ENCODE peak calls at places on chromosomes 16 and 17, in six cellular contexts. W is IMR-90, B is fibroblast of pulmonary artery, I is GM06990, O is left lung, T is ascending aorta. P is an unnamed sample.
A peak's percentile ranks its signal among the peaks of the same experiment; 100 is the strongest.

GRCh38 chr16:8721693-8722348 is 47.4 kb downstream of the ABAT start:
- DNase-seq in B (no peak), I (no peak), T (no peak), W (no peak), O (no peak), P (no peak)

GRCh38 chr17:30505868-30506417 is 28.7 kb downstream of the GOSR1 start:
- DNase-seq in O (no peak), I (no peak), B (no peak), W (no peak), T (no peak), P (no peak)

GRCh38 chr17:81528384-81528650 is 140 bp downstream of the FSCN2 start:
- DNase-seq in O (no peak), W (no peak), B (no peak), T (no peak), I (no peak), P (no peak)

GRCh38 chr17:78882546-78883089 is 20.4 kb downstream of the CEP295NL start:
- DNase-seq in I (no peak), W (no peak), T (no peak), B (no peak), O (peak; percentile 56), P (no peak)

GRCh38 chr16:72371307-72372081 is 199.5 kb upstream of the PMFBP1 start:
- DNase-seq in O (peak; percentile 44), W (peak; percentile 25), I (no peak), T (no peak), B (peak; percentile 29), P (peak; percentile 56)

GRCh38 chr17:53588317-53588716 is 234.4 kb upstream of the KIF2B start:
- DNase-seq in W (no peak), I (no peak), B (no peak), T (no peak), O (no peak), P (no peak)

GRCh38 chr17:54749157-54749556 is 151.5 kb upstream of the TOM1L1 start:
- DNase-seq in I (no peak), W (no peak), O (no peak), B (no peak), T (no peak), P (no peak)

GRCh38 chr16:2090819-2091721 is 43.3 kb downstream of the TSC2 start:
- DNase-seq in T (no peak), O (peak; percentile 76), B (peak; percentile 30), W (no peak), I (no peak), P (peak; percentile 73)

GRCh38 chr16:29811896-29812665 is at the start of gene PRRT2:
- DNase-seq in O (no peak), I (peak; percentile 60), W (peak; percentile 43), B (peak; percentile 48), T (peak; percentile 89), P (peak; percentile 54)

GRCh38 chr17:82396601-82397435 is 21.3 kb upstream of the HEXD start:
- DNase-seq in W (peak; percentile 90), T (no peak), B (peak; percentile 76), I (no peak), O (no peak), P (peak; percentile 93)

GRCh38 chr17:64020068-64020766 is at the start of gene ICAM2:
- DNase-seq in T (peak; percentile 77), I (peak; percentile 85), O (peak; percentile 76), W (no peak), B (no peak), P (no peak)

GRCh38 chr16:68214726-68215125 is 21.2 kb downstream of the ESRP2 start:
- DNase-seq in O (no peak), T (no peak), I (no peak), B (no peak), W (no peak), P (no peak)

GRCh38 chr17:56908061-56908542 is 5.7 kb downstream of the TRIM25 start:
- DNase-seq in T (no peak), O (peak; percentile 86), B (no peak), I (peak; percentile 83), W (no peak), P (no peak)

GRCh38 chr17:39090832-39091622 is 60.4 kb downstream of the PLXDC1 start:
- DNase-seq in T (no peak), B (no peak), W (no peak), O (no peak), I (no peak), P (no peak)

GRCh38 chr17:73189417-73190099 is 3.3 kb upstream of the COG1 start:
- DNase-seq in B (peak; percentile 69), I (no peak), O (no peak), T (no peak), W (peak; percentile 76), P (peak; percentile 89)

GRCh38 chr17:82875418-82875856 is 35.6 kb upstream of the ZNF750 start:
- DNase-seq in O (peak; percentile 75), I (no peak), W (no peak), T (no peak), B (no peak), P (no peak)

GRCh38 chr17:66040402-66040801 is 151.5 kb downstream of the CEP112 start:
- DNase-seq in I (no peak), W (no peak), O (no peak), T (no peak), B (no peak), P (peak; percentile 2)

GRCh38 chr16:30458561-30459394 is 13.1 kb upstream of the SEPHS2 start:
- DNase-seq in W (no peak), T (no peak), B (no peak), I (peak; percentile 90), O (peak; percentile 81), P (no peak)

GRCh38 chr17:28744104-28744801 is 442 bp downstream of the TRAF4 start:
- DNase-seq in B (peak; percentile 53), T (no peak), I (peak; percentile 77), O (peak; percentile 65), W (peak; percentile 41), P (peak; percentile 46)

GRCh38 chr16:27315333-27316037 is 1.7 kb downstream of the IL4R start:
- DNase-seq in B (peak; percentile 95), I (peak; percentile 35), W (peak; percentile 65), O (peak; percentile 57), T (peak; percentile 87), P (peak; percentile 59)

GRCh38 chr16:24748242-24748641 is 18.8 kb downstream of the TNRC6A start:
- DNase-seq in W (peak; percentile 97), I (no peak), T (peak; percentile 78), O (no peak), B (peak; percentile 91), P (peak; percentile 96)

GRCh38 chr16:90031186-90031930 is 12.1 kb upstream of the DBNDD1 start:
- DNase-seq in O (no peak), I (no peak), W (no peak), T (no peak), B (no peak), P (no peak)

GRCh38 chr16:23278031-23278430 is 24.1 kb upstream of the SCNN1B start:
- DNase-seq in T (no peak), B (no peak), W (no peak), I (no peak), O (no peak), P (no peak)

DNA sequence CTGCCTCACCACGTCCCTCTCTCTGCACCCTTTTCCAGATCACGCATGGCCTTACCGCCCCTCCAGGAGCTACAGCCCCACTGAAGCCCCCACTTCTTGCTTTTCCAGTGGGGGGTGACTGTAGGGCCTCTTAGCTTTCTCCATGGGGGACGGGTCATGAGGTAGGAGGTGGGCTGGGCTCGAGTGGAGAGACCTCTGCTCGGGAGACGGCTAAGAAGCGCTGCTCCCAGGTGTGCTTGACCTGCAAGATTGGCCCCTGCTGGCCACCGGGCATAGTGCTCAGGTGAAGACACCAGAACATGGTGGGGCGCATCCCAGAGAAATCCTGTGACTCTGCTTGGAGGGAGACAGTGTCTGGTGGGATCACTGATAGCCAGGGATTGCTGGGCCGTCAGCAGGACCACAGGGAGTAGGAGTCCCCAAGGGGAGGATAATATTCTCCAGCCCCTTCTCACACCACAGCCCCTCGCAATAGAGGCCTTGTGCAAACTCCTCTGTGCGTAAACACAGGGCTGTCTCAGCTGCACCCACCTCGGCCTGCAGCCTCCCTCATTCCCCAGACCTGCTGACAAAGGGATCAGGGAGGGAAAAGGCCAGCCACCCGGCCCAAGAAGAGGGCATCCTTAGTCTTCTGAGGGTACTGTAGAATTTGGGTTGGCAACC is 8.9 kb upstream of the GALK1 start:
- DNase-seq in I (no peak), T (peak; percentile 69), W (no peak), O (no peak), B (no peak), P (no peak)
- TF ChIP-seq CTCF in I (no peak), T (no peak), W (no peak), O (no peak), B (no peak), P (peak; percentile 6)

GRCh38 chr17:37744633-37744927 is 279 bp downstream of the HNF1B start:
- DNase-seq in B (no peak), W (no peak), I (peak; percentile 33), T (no peak), O (no peak), P (no peak)
- H3K4me3 ChIP-seq in B (no peak overlapping the region), W (no peak overlapping the region), I (peak overlapping the region; percentile 57), T (no peak overlapping the region), O (peak overlapping the region; percentile 33), P (no peak overlapping the region)

GRCh38 chr17:62998665-62999393 is 32.8 kb downstream of the TANC2 start:
- DNase-seq in I (no peak), B (no peak), T (no peak), W (no peak), O (no peak), P (peak; percentile 45)

GRCh38 chr17:62994931-62995330 is 28.9 kb downstream of the TANC2 start:
- DNase-seq in B (peak; percentile 50), I (no peak), T (no peak), W (peak; percentile 15), O (no peak), P (peak; percentile 18)

GRCh38 chr17:62995377-62995885 is 29.4 kb downstream of the TANC2 start:
- DNase-seq in W (peak; percentile 43), T (no peak), I (no peak), B (peak; percentile 73), O (no peak), P (peak; percentile 77)

GRCh38 chr17:63001689-63002394 is 35.8 kb downstream of the TANC2 start:
- DNase-seq in O (no peak), W (no peak), B (no peak), I (no peak), T (no peak), P (no peak)

DNA sequence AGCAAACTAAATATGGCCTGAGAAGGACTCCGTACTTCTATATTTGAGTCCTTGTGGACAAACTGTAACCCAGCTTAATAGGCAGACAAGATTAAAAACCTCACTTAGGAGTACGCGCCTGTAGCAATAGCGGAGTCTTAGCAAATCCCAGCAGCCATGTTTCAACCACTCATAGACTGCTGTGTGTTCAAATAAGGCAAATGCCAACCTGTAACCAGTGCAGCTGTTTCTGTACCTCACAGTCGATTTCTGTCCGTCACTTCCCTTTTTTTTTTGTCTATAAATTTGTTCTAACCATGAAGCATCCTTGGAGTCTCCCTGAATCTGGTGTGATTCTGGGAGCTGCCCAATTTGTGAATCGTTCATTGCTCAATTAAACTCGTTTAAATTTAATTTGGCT is 30.2 kb downstream of the TANC2 start:
- DNase-seq in T (no peak), I (no peak), O (no peak), W (no peak), B (no peak), P (no peak)
- TF ChIP-seq CTCF in T (no peak), I (no peak), O (no peak), W (no peak), B (no peak), P (no peak)

DNA sequence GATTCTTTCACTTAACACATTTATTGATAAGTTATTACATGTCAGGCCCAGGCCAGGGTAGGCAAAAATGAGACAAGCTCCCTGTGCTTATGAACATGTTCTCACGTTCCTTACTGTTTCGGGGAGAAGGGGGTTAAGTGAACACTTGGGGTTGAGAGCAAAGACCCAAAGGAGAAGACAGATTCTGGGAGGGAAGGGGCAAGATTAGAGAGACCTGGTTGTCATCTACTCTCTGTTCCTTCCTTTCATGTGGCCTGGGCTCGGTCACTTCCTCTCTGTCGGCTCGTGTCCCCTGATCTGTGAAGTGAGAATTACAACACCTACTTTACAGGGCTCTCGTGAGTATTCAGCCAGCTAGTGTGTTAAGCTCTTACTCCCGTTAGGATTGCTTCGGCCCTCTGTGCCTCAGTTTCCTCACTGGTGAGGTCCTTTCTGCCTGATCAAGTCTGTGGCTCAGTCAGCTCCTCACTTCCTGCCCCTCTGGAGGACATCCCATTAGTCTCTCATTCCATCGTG is 38.8 kb downstream of the PLCG2 start:
- DNase-seq in I (peak; percentile 72), W (no peak), T (no peak), B (no peak), O (no peak), P (no peak)
- H3K4me3 ChIP-seq in I (peak overlapping the region; percentile 40), W (no peak overlapping the region), T (no peak overlapping the region), B (no peak overlapping the region), O (no peak overlapping the region), P (no peak overlapping the region)

P was measured in choroid plexus epithelial cell.